ENCODE peak calls at places on chromosome 13, in four cellular contexts. I, B, F and C are unnamed samples.

GRCh38 chr13:43537124-43537523 is 249.6 kb downstream of the ENOX1 start:
- DNase-seq in I (no peak), B (no peak), F (no peak), C (no peak)

GRCh38 chr13:49776871-49777270 is 15.6 kb downstream of the KPNA3 start:
- DNase-seq in I (no peak), B (no peak), F (no peak), C (no peak)

GRCh38 chr13:44064376-44064775 is 184.7 kb downstream of the LACC1 start:
- DNase-seq in I (no peak), B (no peak), F (no peak), C (no peak)

GRCh38 chr13:110319774-110320509 is 12.9 kb downstream of the COL4A2 start:
- DNase-seq in I (no peak), B (peak), F (no peak), C (no peak)

GRCh38 chr13:114135731-114136171 is 3.3 kb upstream of the RASA3 start:
- DNase-seq in I (no peak), B (no peak), F (no peak), C (no peak)

GRCh38 chr13:96844195-96844594 is 150.1 kb downstream of the OXGR1 start:
- DNase-seq in I (no peak), B (no peak), F (no peak), C (no peak)

GRCh38 chr13:20713751-20714150 is 10.3 kb downstream of the IL17D start:
- DNase-seq in I (peak), B (no peak), F (peak), C (no peak)

GRCh38 chr13:42525035-42525504 is 48.9 kb upstream of the TNFSF11 start:
- DNase-seq in I (no peak), B (no peak), F (no peak), C (no peak)

GRCh38 chr13:50909605-50910482 is at the start of gene RNASEH2B:
- DNase-seq in I (peak), B (peak), F (peak), C (peak)

GRCh38 chr13:75101997-75102720 is 379.8 kb downstream of the TBC1D4 start:
- DNase-seq in I (no peak), B (no peak), F (no peak), C (no peak)

GRCh38 chr13:109840893-109841287 is 54.5 kb upstream of the IRS2 start:
- DNase-seq in I (no peak), B (no peak), F (no peak), C (no peak)

GRCh38 chr13:74661851-74662250 is 527.6 kb upstream of the KLF12 start:
- DNase-seq in I (no peak), B (peak), F (no peak), C (no peak)

GRCh38 chr13:27424246-27425150 is at the start of gene GTF3A:
- DNase-seq in I (peak), B (peak), F (peak), C (peak)

GRCh38 chr13:100789481-100789880 is 114.9 kb upstream of the TMTC4 start:
- DNase-seq in I (peak), B (no peak), F (no peak), C (no peak)

GRCh38 chr13:35292329-35292728 is 184.2 kb downstream of the MAB21L1 start:
- DNase-seq in I (no peak), B (no peak), F (no peak), C (no peak)

GRCh38 chr13:85137516-85137915 is 661.7 kb downstream of the SLITRK6 start:
- DNase-seq in I (no peak), B (no peak), F (no peak), C (no peak)

GRCh38 chr13:80204642-80205041 is 136.3 kb downstream of the SPRY2 start:
- DNase-seq in I (no peak), B (no peak), F (no peak), C (no peak)

GRCh38 chr13:47184311-47184710 is 287.5 kb upstream of the HTR2A start:
- DNase-seq in I (no peak), B (no peak), F (no peak), C (no peak)

GRCh38 chr13:108302279-108302678 is 32.8 kb downstream of the TNFSF13B start:
- DNase-seq in I (no peak), B (no peak), F (no peak), C (no peak)

GRCh38 chr13:113113846-113114271 is 8.3 kb downstream of the F7 start:
- DNase-seq in I (no peak), B (no peak), F (no peak), C (no peak)

GRCh38 chr13:60431108-60431700 is 34.2 kb downstream of the TDRD3 start:
- DNase-seq in I (peak), B (peak), F (peak), C (no peak)

GRCh38 chr13:65353951-65354350 is 1876.2 kb downstream of the PCDH9 start:
- DNase-seq in I (no peak), B (no peak), F (no peak), C (no peak)

GRCh38 chr13:94079876-94080275 is 399.6 kb downstream of the DCT start:
- DNase-seq in I (no peak), B (no peak), F (no peak), C (no peak)

GRCh38 chr13:95950103-95950502 is 103.1 kb downstream of the UGGT2 start:
- DNase-seq in I (no peak), B (no peak), F (no peak), C (no peak)

GRCh38 chr13:51781246-51782022 is 22.5 kb downstream of the DHRS12 start:
- DNase-seq in I (no peak), B (peak), F (no peak), C (no peak)

GRCh38 chr13:70835349-70835748 is 727.1 kb upstream of the KLHL1 start:
- DNase-seq in I (no peak), B (no peak), F (no peak), C (no peak)

GRCh38 chr13:57633141-57633949 is 1.8 kb downstream of the PCDH17 start:
- DNase-seq in I (peak), B (no peak), F (no peak), C (no peak)

GRCh38 chr13:79779761-79780160 is 298.8 kb downstream of the NDFIP2 start:
- DNase-seq in I (no peak), B (no peak), F (no peak), C (no peak)

GRCh38 chr13:28406728-28407266 is 88.1 kb downstream of the FLT1 start:
- DNase-seq in I (no peak), B (no peak), F (no peak), C (no peak)

GRCh38 chr13:30020726-30021312 is 170.4 kb upstream of the UBL3 start:
- DNase-seq in I (no peak), B (no peak), F (no peak), C (no peak)

GRCh38 chr13:99301913-99302636 is 5.1 kb downstream of the GPR183 start:
- DNase-seq in I (no peak), B (no peak), F (no peak), C (no peak)

GRCh38 chr13:50574731-50575130 is 268.8 kb downstream of the DLEU7 start:
- DNase-seq in I (no peak), B (no peak), F (no peak), C (no peak)

GRCh38 chr13:35512271-35512920 is 35.9 kb upstream of the MAB21L1 start:
- DNase-seq in I (no peak), B (peak), F (peak), C (no peak)